ENCODE peak calls at places on chromosomes 3 and 15, in eight cellular contexts. M, I, X, Z, L, K, O and T are unnamed samples.

GRCh38 chr3:161640201-161640600 is 143.6 kb downstream of the OTOL1 start:
- DNase-seq in O (no peak), L (no peak), X (no peak), Z (no peak), I (no peak), K (no peak), M (no peak), T (no peak)

GRCh38 chr3:71510485-71510884 is 73.0 kb downstream of the FOXP1 start:
- DNase-seq in Z (peak; percentile 64), M (no peak), O (no peak), L (no peak), K (no peak), X (no peak), I (no peak), T (no peak)

GRCh38 chr3:50876947-50877346 is 202.2 kb downstream of the DOCK3 start:
- DNase-seq in K (no peak), L (no peak), X (no peak), I (no peak), M (no peak), Z (no peak), O (no peak), T (no peak)

GRCh38 chr3:194632983-194633348 is 253 bp downstream of the TMEM44 start:
- DNase-seq in L (no peak), M (no peak), O (no peak), I (peak; percentile 62), X (peak; percentile 33), K (no peak), Z (no peak), T (no peak)

GRCh38 chr15:95450413-95450812 is 880.1 kb upstream of the NR2F2 start:
- DNase-seq in I (no peak), M (no peak), X (no peak), K (no peak), L (no peak), Z (no peak), O (no peak), T (no peak)

GRCh38 chr15:66838671-66839239 is 136.7 kb downstream of the SMAD6 start:
- DNase-seq in X (no peak), O (no peak), M (no peak), Z (peak; percentile 71), K (no peak), L (no peak), I (no peak), T (no peak)

GRCh38 chr3:56781762-56782161 is 20.0 kb downstream of the ARHGEF3 start:
- DNase-seq in K (no peak), X (no peak), O (no peak), Z (no peak), M (no peak), I (no peak), L (no peak), T (no peak)

GRCh38 chr15:64013179-64014043 is 32.9 kb downstream of the DAPK2 start:
- DNase-seq in K (no peak), X (no peak), M (peak; percentile 60), L (peak; percentile 22), O (no peak), Z (no peak), I (no peak), T (no peak)

GRCh38 chr3:108388136-108389132 is 92.1 kb downstream of the HHLA2 start:
- DNase-seq in K (no peak), I (no peak), M (no peak), Z (no peak), O (peak; percentile 70), L (peak; percentile 25), X (no peak), T (no peak)

GRCh38 chr3:106582151-106582550 is 713.3 kb upstream of the CBLB start:
- DNase-seq in I (no peak), M (no peak), O (no peak), X (no peak), L (no peak), K (no peak), Z (peak; percentile 69), T (no peak)

GRCh38 chr15:51414256-51414860 is 72.9 kb downstream of the GLDN start:
- DNase-seq in X (no peak), K (no peak), I (no peak), Z (no peak), L (no peak), O (no peak), M (no peak), T (no peak)

GRCh38 chr3:6282920-6283319 is 578.0 kb upstream of the GRM7 start:
- DNase-seq in K (no peak), M (no peak), L (no peak), Z (no peak), O (no peak), I (no peak), X (no peak), T (no peak)

GRCh38 chr15:67067161-67067853 is 1.9 kb downstream of the SMAD3 start:
- DNase-seq in X (no peak), O (no peak), I (no peak), L (no peak), K (no peak), Z (peak; percentile 39), M (no peak), T (no peak)

DNA sequence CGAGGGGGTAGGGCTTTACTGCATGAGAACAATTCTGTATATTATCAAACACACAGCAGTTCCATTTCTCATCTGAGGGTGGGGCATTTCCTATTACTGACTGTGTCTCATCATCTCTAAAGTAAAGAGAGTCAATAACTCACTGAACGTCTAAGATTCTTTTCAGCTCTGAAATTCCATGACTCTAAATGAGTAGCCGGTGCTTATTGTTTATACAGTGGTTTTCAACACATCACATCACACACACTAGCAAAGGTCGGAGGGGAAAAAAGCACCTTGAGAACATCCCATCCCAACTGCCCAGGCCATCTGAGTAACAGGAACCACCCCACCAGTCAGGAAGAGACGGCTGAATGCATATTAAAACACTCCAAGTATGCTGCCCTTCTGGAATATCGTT is 196.0 kb downstream of the SUCLG2 start:
- DNase-seq in I (no peak), X (no peak), K (no peak), M (no peak), Z (peak; percentile 70), O (no peak), L (no peak), T (no peak)
- TF ChIP-seq CTCF in I (no peak), X (no peak), K (no peak), M (no peak), Z (no peak), O (no peak), L (no peak), T (no peak)

DNA sequence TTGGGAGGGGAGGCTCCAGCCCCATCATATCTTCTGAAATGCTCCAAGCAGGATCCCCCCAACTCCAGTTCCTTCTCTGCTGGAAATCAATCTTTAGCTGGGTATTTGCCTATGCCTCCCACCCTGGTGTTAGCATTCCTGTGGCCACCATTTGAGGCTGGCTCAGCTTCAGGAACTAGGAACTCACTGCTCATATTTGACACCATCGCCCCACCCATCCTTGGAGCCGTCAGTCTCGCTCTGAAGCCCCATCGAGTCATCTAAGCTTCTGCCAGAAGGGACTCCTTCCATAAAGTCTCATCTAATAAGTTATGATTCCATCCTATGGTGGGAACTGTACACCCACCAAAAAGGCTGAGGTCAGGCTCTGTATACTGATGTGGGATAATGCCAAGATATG is 26.4 kb downstream of the PRKCD start:
- DNase-seq in M (no peak), K (no peak), I (no peak), Z (peak; percentile 65), O (no peak), X (no peak), L (no peak), T (no peak)
- H3K36me3 ChIP-seq in M (peaks cover 97% of the 10 kb centered on the region), K (no peaks in the 10 kb centered on the region), I (peaks cover 100% of the 10 kb centered on the region), Z (peaks cover 29% of the 10 kb centered on the region), O (peaks cover 36% of the 10 kb centered on the region), X (peaks cover 41% of the 10 kb centered on the region), L (peaks cover 11% of the 10 kb centered on the region), T (peaks cover 1% of the 10 kb centered on the region)

GRCh38 chr3:172103724-172104123 is 64.3 kb downstream of the FNDC3B start:
- DNase-seq in Z (peak; percentile 71), O (no peak), L (no peak), M (no peak), I (no peak), K (no peak), X (no peak), T (peak; percentile 93)

GRCh38 chr3:172101107-172101506 is 61.7 kb downstream of the FNDC3B start:
- DNase-seq in O (peak; percentile 67), K (no peak), X (no peak), I (no peak), L (no peak), M (no peak), Z (no peak), T (no peak)

GRCh38 chr3:172100482-172100881 is 61.1 kb downstream of the FNDC3B start:
- DNase-seq in M (no peak), L (no peak), O (no peak), X (no peak), Z (no peak), K (no peak), I (no peak), T (no peak)

GRCh38 chr3:172102883-172103310 is 63.5 kb downstream of the FNDC3B start:
- DNase-seq in O (no peak), L (no peak), I (no peak), K (no peak), Z (no peak), X (no peak), M (no peak), T (no peak)

DNA sequence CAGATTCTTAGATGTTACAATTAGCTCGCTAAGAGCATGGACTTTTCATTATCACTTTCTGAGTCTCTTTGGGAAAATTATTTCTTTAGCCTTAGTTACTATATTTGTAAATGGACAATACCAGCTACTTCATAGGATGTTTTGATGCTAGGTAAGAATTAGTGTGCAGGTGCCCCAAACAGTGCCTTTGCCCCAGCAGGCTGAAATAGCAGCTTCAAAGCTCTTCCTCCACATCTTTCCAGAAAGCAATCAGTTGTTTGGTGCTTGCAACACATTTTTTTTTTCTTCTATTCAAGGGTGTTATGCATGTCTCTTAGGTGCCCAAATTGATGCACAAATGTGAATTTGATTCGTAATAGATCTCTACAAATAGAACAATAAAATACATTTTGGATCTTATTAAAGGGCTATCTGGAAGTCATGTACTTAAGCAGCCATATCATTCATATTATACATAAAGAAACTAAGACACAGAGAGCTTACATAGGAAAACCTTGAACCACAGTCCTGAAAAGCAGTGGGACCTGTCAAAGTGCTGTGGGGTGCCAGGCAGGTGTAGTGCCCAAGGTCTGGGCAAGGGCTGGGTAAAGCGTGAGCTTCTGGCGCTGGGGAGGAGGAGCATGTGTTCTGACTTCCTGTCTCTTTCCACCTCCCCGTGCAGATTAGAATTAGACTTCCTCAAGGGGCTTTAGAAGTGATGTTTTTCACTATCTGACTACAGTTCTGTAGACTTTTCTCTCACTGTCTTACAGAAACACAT is 62.9 kb downstream of the FNDC3B start:
- DNase-seq in K (no peak), L (peak; percentile 64), O (no peak), X (no peak), M (no peak), I (no peak), Z (no peak), T (no peak)
- H3K4me3 ChIP-seq in K (no peak overlapping the region), L (no peak overlapping the region), O (no peak overlapping the region), X (no peak overlapping the region), M (no peak overlapping the region), I (no peak overlapping the region), Z (no peak overlapping the region), T (no peak overlapping the region)

DNA sequence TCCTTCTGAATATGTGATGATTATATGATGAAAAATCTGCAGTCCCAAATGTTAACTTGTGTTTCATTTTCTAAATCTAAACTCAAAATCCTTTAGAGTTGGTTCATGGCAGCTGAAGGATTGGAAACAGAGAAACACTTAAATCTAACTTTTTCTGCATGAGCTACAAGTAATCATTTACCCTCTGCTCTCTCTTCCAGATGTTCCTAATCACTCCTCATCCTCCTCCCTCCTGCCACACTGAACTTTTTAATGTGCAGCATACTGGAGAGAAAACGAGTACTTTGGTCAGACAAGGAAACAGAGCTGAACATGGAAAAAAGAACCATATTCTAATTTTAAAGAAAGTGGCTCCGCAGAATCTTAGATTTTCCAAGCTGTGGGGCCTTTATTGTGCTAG is 321.2 kb upstream of the COL8A1 start:
- DNase-seq in M (no peak), Z (no peak), L (no peak), O (no peak), X (no peak), I (no peak), K (no peak), T (no peak)
- TF ChIP-seq CTCF in M (no peak), Z (no peak), L (no peak), O (no peak), X (no peak), I (no peak), K (no peak), T (no peak)